ENCODE peak calls at places on chromosomes 1 and 21, in four cellular contexts. Z, M, Y and F are unnamed samples.

GRCh38 chr1:207808322-207808705 is 56.5 kb downstream of the CD46 start:
- DNase-seq in Z (no peak), M (no peak), Y (no peak), F (no peak)

GRCh38 chr1:113007706-113008364 is 51.8 kb upstream of the SLC16A1 start:
- DNase-seq in Z (no peak), M (no peak), Y (no peak), F (no peak)

GRCh38 chr1:15153184-15153841 is at the start of gene TMEM51:
- DNase-seq in Z (peak; percentile 69), M (peak; percentile 91), Y (no peak), F (peak; percentile 32)

GRCh38 chr1:27428316-27429028 is 36.0 kb downstream of the GPR3 start:
- DNase-seq in Z (peak; percentile 66), M (peak; percentile 16), Y (no peak), F (no peak)

GRCh38 chr1:182726941-182727340 is 42.6 kb upstream of the RGS8 start:
- DNase-seq in Z (no peak), M (no peak), Y (no peak), F (no peak)

GRCh38 chr1:212700597-212700891 is 904 bp upstream of the BATF3 start:
- DNase-seq in Z (no peak), M (peak; percentile 16), Y (no peak), F (no peak)

GRCh38 chr1:182584746-182585145 is 4.3 kb downstream of the RNASEL start:
- DNase-seq in Z (no peak), M (no peak), Y (no peak), F (no peak)

GRCh38 chr21:33839167-33839716 is 76.4 kb downstream of the ATP5PO start:
- DNase-seq in Z (no peak), M (no peak), Y (no peak), F (no peak)

GRCh38 chr1:196677781-196678509 is 26.1 kb downstream of the CFH start:
- DNase-seq in Z (peak; percentile 35), M (no peak), Y (no peak), F (no peak)

GRCh38 chr1:100657876-100658715 is 61.4 kb upstream of the VCAM1 start:
- DNase-seq in Z (no peak), M (no peak), Y (no peak), F (no peak)

GRCh38 chr1:67134692-67135091 is at the start of gene C1orf141:
- DNase-seq in Z (no peak), M (peak; percentile 51), Y (no peak), F (no peak)

GRCh38 chr1:64147759-64148158 is 55.7 kb upstream of the UBE2U start:
- DNase-seq in Z (no peak), M (no peak), Y (no peak), F (no peak)

GRCh38 chr21:41045534-41046268 is 122.3 kb upstream of the BACE2 start:
- DNase-seq in Z (no peak), M (peak; percentile 62), Y (no peak), F (no peak)

GRCh38 chr1:60564856-60565445 is 491.4 kb upstream of the C1orf87 start:
- DNase-seq in Z (no peak), M (no peak), Y (no peak), F (no peak)

GRCh38 chr1:97989094-97989680 is 68.4 kb upstream of the DPYD start:
- DNase-seq in Z (peak; percentile 74), M (no peak), Y (no peak), F (no peak)